ENCODE peak calls at places on chromosome 11, in four cellular contexts. T, K, I and R are unnamed samples. For H3K27me3 and H3K36me3, the result is how much of the 10 kb centered on the place peaks cover.

GRCh38 chr11:65558785-65559509 is 788 bp upstream of the LTBP3 start:
- DNase-seq in T (no peak), K (no peak), I (peak), R (no peak)

GRCh38 chr11:95671768-95672167 is 117.8 kb downstream of the FAM76B start:
- DNase-seq in T (no peak), K (no peak), I (no peak), R (no peak)

GRCh38 chr11:34223021-34223813 is 117.8 kb downstream of the NAT10 start:
- DNase-seq in T (no peak), K (no peak), I (peak), R (no peak)

GRCh38 chr11:33391188-33391892 is 134.2 kb downstream of the HIPK3 start:
- DNase-seq in T (no peak), K (no peak), I (no peak), R (no peak)

GRCh38 chr11:10743354-10744035 is 7.6 kb upstream of the CTR9 start:
- DNase-seq in T (peak), K (no peak), I (no peak), R (no peak)

GRCh38 chr11:73661035-73661628 is 14.8 kb downstream of the PLEKHB1 start:
- DNase-seq in T (peak), K (peak), I (peak), R (peak)

GRCh38 chr11:97610854-97611253 is 1221.0 kb downstream of the JRKL start:
- DNase-seq in T (no peak), K (no peak), I (no peak), R (peak)

GRCh38 chr11:94201004-94201465 is 72.4 kb downstream of the PANX1 start:
- DNase-seq in T (no peak), K (no peak), I (no peak), R (no peak)

GRCh38 chr11:69352181-69352580 is 58.2 kb downstream of the MYEOV start:
- DNase-seq in T (no peak), K (no peak), I (no peak), R (no peak)

GRCh38 chr11:111777094-111778046 is 11.2 kb upstream of the PPP2R1B start:
- DNase-seq in T (peak), K (peak), I (peak), R (peak)

GRCh38 chr11:115151010-115151409 is 353.2 kb downstream of the CADM1 start:
- DNase-seq in T (no peak), K (no peak), I (no peak), R (no peak)

GRCh38 chr11:130122141-130122575 is 37.4 kb upstream of the ST14 start:
- DNase-seq in T (peak), K (no peak), I (no peak), R (no peak)

GRCh38 chr11:119065369-119065768 is 2.2 kb upstream of the VPS11 start:
- DNase-seq in T (peak), K (no peak), I (no peak), R (peak)

GRCh38 chr11:37182036-37182435 is 584.0 kb upstream of the RAG2 start:
- DNase-seq in T (no peak), K (no peak), I (no peak), R (no peak)

GRCh38 chr11:20158597-20159257 is 1.5 kb downstream of the DBX1 start:
- DNase-seq in T (no peak), K (no peak), I (peak), R (peak)

GRCh38 chr11:79156031-79156430 is 284.8 kb downstream of the TENM4 start:
- DNase-seq in T (no peak), K (no peak), I (peak), R (no peak)

GRCh38 chr11:70707821-70708220 is 309.5 kb downstream of the CTTN start:
- DNase-seq in T (no peak), K (no peak), I (no peak), R (no peak)

GRCh38 chr11:125941606-125942275 is 4.1 kb upstream of the VSIG10L2 start:
- DNase-seq in T (peak), K (peak), I (peak), R (peak)

GRCh38 chr11:69238562-69239319 is 55.2 kb upstream of the MYEOV start:
- DNase-seq in T (no peak), K (no peak), I (no peak), R (no peak)

GRCh38 chr11:77073328-77074001 is 6.7 kb downstream of the CAPN5 start:
- DNase-seq in T (no peak), K (no peak), I (peak), R (no peak)

GRCh38 chr11:574632-575323 is 1.5 kb upstream of the PHRF1 start:
- DNase-seq in T (no peak), K (no peak), I (no peak), R (no peak)

GRCh38 chr11:66986178-66986545 is 11.1 kb downstream of the C11orf86 start:
- DNase-seq in T (no peak), K (no peak), I (peak), R (no peak)

GRCh38 chr11:1555713-1556153 is 16.3 kb downstream of the DUSP8 start:
- DNase-seq in T (no peak), K (peak), I (no peak), R (no peak)

GRCh38 chr11:9017773-9018172 is 14.0 kb upstream of the NRIP3 start:
- DNase-seq in T (no peak), K (no peak), I (peak), R (no peak)

GRCh38 chr11:108851781-108852180 is 186.9 kb downstream of the DDX10 start:
- DNase-seq in T (no peak), K (no peak), I (no peak), R (no peak)

GRCh38 chr11:76772783-76773106 is 10.4 kb upstream of the TSKU start:
- DNase-seq in T (no peak), K (no peak), I (no peak), R (no peak)

GRCh38 chr11:47399860-47400812 is 8.3 kb upstream of the SLC39A13 start:
- DNase-seq in T (peak), K (no peak), I (no peak), R (peak)

GRCh38 chr11:63635762-63636465 is 21.7 kb upstream of the PLAAT3 start:
- DNase-seq in T (peak), K (peak), I (peak), R (peak)

GRCh38 chr11:107576497-107577086 is 11.1 kb upstream of the ALKBH8 start:
- DNase-seq in T (peak), K (no peak), I (peak), R (peak)

GRCh38 chr11:99505319-99505718 is 484.6 kb downstream of the CNTN5 start:
- DNase-seq in T (no peak), K (no peak), I (no peak), R (no peak)

GRCh38 chr11:66850588-66851250 is 6.1 kb upstream of the LRFN4 start:
- DNase-seq in T (no peak), K (no peak), I (no peak), R (no peak)

GRCh38 chr11:104645276-104646018 is 252.8 kb downstream of the CASP12 start:
- DNase-seq in T (no peak), K (no peak), I (no peak), R (no peak)

GRCh38 chr11:106424111-106424510 is 346.6 kb downstream of the AASDHPPT start:
- DNase-seq in T (no peak), K (no peak), I (no peak), R (no peak)

GRCh38 chr11:29773656-29774264 is 243.1 kb downstream of the KCNA4 start:
- DNase-seq in T (no peak), K (no peak), I (peak), R (no peak)

GRCh38 chr11:110249066-110249465 is 47.3 kb downstream of the RDX start:
- DNase-seq in T (peak), K (no peak), I (no peak), R (no peak)

GRCh38 chr11:134656861-134657540 is 245.0 kb upstream of the B3GAT1 start:
- DNase-seq in T (no peak), K (no peak), I (no peak), R (no peak)
- H3K27me3 ChIP-seq in T (under half), K (under half), I (under half), R (under half)

DNA sequence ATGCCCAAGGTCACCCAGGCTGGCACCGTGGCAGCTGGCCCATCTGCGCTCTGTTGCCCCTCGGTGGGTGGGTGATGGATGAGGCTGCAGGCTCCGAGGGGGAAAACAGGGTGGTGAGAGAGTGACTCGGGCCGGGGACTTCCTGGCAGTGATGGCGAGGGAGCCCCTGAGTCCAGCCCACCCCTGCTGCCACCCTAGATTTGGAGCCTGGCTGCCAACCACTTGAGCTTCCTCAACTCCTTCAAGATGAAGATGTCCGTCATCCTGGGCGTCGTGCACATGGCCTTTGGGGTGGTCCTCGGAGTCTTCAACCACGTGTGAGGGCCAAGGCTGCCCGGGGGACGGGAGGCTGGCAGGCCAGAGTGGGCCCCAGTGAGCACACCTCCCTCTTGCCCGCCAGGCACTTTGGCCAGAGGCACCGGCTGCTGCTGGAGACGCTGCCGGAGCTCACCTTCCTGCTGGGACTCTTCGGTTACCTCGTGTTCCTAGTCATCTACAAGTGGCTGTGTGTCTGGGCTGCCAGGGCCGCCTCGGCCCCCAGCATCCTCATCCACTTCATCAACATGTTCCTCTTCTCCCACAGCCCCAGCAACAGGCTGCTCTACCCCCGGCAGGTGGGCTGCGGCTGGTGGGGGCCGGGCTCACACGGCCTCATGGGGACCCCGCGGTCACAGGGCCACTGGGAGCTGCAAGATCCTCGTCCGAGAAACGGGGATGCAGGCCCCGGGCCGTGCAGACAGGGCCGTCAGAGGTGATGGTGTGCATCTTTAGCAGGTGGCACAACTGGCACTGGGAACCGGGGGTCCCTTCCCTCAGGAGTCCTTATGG is 10.1 kb downstream of the TCIRG1 start:
- DNase-seq in T (no peak), K (no peak), I (no peak), R (no peak)
- H3K36me3 ChIP-seq in T (half or more), K (half or more), I (under half), R (under half)

DNA sequence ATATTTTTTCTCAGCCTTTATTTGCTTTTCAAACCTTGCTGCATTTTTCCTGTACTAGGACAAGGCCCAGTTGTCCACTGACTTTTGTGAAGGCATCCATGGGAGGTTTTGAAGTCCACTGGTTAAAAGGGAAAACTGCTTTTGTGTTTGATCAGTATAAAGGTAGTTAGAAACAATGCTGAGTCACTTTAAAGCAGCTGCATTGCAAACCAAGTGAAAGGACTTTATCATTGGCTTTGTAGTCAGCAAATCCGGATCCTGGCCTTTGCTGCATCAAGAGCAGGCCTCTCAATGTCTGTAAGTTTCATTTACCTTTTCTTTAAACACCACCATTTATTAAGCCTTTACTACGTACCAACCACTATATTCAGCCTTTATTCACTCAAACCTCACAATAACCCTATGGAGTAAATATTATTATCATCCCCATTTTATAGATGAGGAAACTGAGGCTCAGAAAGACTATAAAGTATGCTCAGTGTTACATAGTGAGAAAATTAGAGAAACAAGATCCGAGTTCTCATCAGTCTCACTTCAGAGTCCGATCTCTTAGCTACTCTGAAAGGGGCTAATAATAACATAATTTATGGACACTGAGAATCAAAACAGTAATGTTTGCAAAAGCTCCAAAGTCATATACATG is 60.6 kb upstream of the HSD17B12 start:
- DNase-seq in T (no peak), K (no peak), I (no peak), R (no peak)
- H3K27me3 ChIP-seq in T (under half), K (under half), I (under half), R (under half)

GRCh38 chr11:59584294-59584693 is 31.3 kb downstream of the OSBP start:
- DNase-seq in T (no peak), K (no peak), I (no peak), R (no peak)
- H3K36me3 ChIP-seq in T (half or more), K (half or more), I (under half), R (under half)

GRCh38 chr11:57473208-57473930 is 13.0 kb downstream of the RTN4RL2 start:
- DNase-seq in T (no peak), K (no peak), I (peak), R (no peak)
- H3K27me3 ChIP-seq in T (under half), K (under half), I (under half), R (under half)

GRCh38 chr11:12784445-12784844 is 110.2 kb downstream of the TEAD1 start:
- DNase-seq in T (no peak), K (no peak), I (no peak), R (no peak)
- H3K36me3 ChIP-seq in T (under half), K (under half), I (under half), R (under half)

GRCh38 chr11:44333271-44334218 is 23.6 kb upstream of the ALX4 start:
- DNase-seq in T (no peak), K (no peak), I (no peak), R (no peak)
- H3K27me3 ChIP-seq in T (under half), K (under half), I (under half), R (half or more)